ENCODE peak calls at places on chromosome 2, in eight cellular contexts. H is ovary, X is stomach, U is A549, B is transverse colon, J is suprapubic skin, L is K562, A is sigmoid colon. V is an unnamed sample.

GRCh38 chr2:238775591-238775990 is 72.3 kb upstream of the TWIST2 start:
- DNase-seq in H (no peak), X (no peak), U (no peak), B (no peak), J (peak; percentile 31), L (no peak), A (no peak), V (no peak)

GRCh38 chr2:118310878-118311442 is 222.7 kb downstream of the INSIG2 start:
- DNase-seq in H (no peak), X (no peak), U (no peak), B (no peak), J (peak; percentile 69), L (no peak), A (no peak), V (no peak)

GRCh38 chr2:69225933-69226332 is 161.1 kb downstream of the GFPT1 start:
- DNase-seq in H (no peak), X (no peak), U (no peak), B (no peak), J (no peak), L (no peak), A (no peak), V (no peak)

GRCh38 chr2:47682231-47682749 is 100.7 kb upstream of the MSH6 start:
- DNase-seq in H (no peak), X (no peak), U (no peak), B (no peak), J (no peak), L (no peak), A (no peak), V (no peak)

GRCh38 chr2:8966123-8966908 is 37.2 kb downstream of the MBOAT2 start:
- DNase-seq in H (no peak), X (no peak), U (no peak), B (no peak), J (no peak), L (peak; percentile 17), A (no peak), V (no peak)

GRCh38 chr2:206211657-206212255 is 52.1 kb downstream of the EEF1B2 start:
- DNase-seq in H (no peak), X (no peak), U (peak; percentile 30), B (no peak), J (no peak), L (no peak), A (no peak), V (no peak)

GRCh38 chr2:64036343-64036742 is 17.1 kb upstream of the VPS54 start:
- DNase-seq in H (no peak), X (no peak), U (no peak), B (no peak), J (no peak), L (no peak), A (no peak), V (no peak)

GRCh38 chr2:204325468-204325867 is 219.8 kb upstream of the PARD3B start:
- DNase-seq in H (no peak), X (peak; percentile 64), U (peak; percentile 82), B (peak; percentile 62), J (no peak), L (peak; percentile 55), A (peak; percentile 87), V (no peak)

GRCh38 chr2:169716229-169716886 is 17.3 kb upstream of the KLHL23 start:
- DNase-seq in H (peak; percentile 51), X (peak; percentile 30), U (no peak), B (peak; percentile 52), J (no peak), L (peak; percentile 48), A (no peak), V (no peak)

GRCh38 chr2:233446616-233447305 is 92.5 kb downstream of the DGKD start:
- DNase-seq in H (peak; percentile 41), X (no peak), U (no peak), B (peak; percentile 5), J (peak; percentile 44), L (no peak), A (no peak), V (peak; percentile 69)

GRCh38 chr2:226985227-226985946 is 149.5 kb downstream of the RHBDD1 start:
- DNase-seq in H (no peak), X (no peak), U (peak; percentile 66), B (peak; percentile 15), J (no peak), L (peak; percentile 17), A (no peak), V (no peak)

GRCh38 chr2:15163316-15163715 is 397.8 kb downstream of the NBAS start:
- DNase-seq in H (no peak), X (no peak), U (no peak), B (no peak), J (no peak), L (no peak), A (no peak), V (no peak)

GRCh38 chr2:46364797-46365457 is 67.7 kb downstream of the EPAS1 start:
- DNase-seq in H (no peak), X (peak; percentile 43), U (peak; percentile 71), B (peak; percentile 37), J (no peak), L (peak; percentile 75), A (no peak), V (no peak)

GRCh38 chr2:9343524-9343923 is 79.8 kb downstream of the ITGB1BP1 start:
- DNase-seq in H (no peak), X (no peak), U (no peak), B (no peak), J (no peak), L (no peak), A (no peak), V (no peak)

GRCh38 chr2:28613616-28614501 is 118.0 kb downstream of the PLB1 start:
- DNase-seq in H (peak; percentile 20), X (no peak), U (no peak), B (no peak), J (no peak), L (no peak), A (no peak), V (no peak)

GRCh38 chr2:213119061-213119809 is 32.2 kb downstream of the IKZF2 start:
- DNase-seq in H (no peak), X (no peak), U (no peak), B (no peak), J (no peak), L (no peak), A (no peak), V (no peak)

GRCh38 chr2:65396348-65397026 is 35.9 kb downstream of the SPRED2 start:
- DNase-seq in H (no peak), X (peak; percentile 56), U (peak; percentile 52), B (peak; percentile 41), J (no peak), L (no peak), A (no peak), V (peak; percentile 53)

GRCh38 chr2:65397122-65397521 is 35.3 kb downstream of the SPRED2 start:
- DNase-seq in H (no peak), X (no peak), U (no peak), B (no peak), J (no peak), L (no peak), A (no peak), V (no peak)

GRCh38 chr2:65392609-65393008 is 39.8 kb downstream of the SPRED2 start:
- DNase-seq in H (no peak), X (no peak), U (no peak), B (no peak), J (no peak), L (no peak), A (no peak), V (no peak)

GRCh38 chr2:65395621-65396347 is 36.6 kb downstream of the SPRED2 start:
- DNase-seq in H (no peak), X (no peak), U (no peak), B (no peak), J (no peak), L (no peak), A (no peak), V (no peak)

GRCh38 chr2:65393743-65394422 is 38.5 kb downstream of the SPRED2 start:
- DNase-seq in H (no peak), X (no peak), U (no peak), B (no peak), J (no peak), L (no peak), A (no peak), V (no peak)
- H3K4me3 ChIP-seq in H (no peak overlapping the region), X (no peak overlapping the region), U (no peak overlapping the region), B (no peak overlapping the region), J (no peak overlapping the region), L (no peak overlapping the region), A (no peak overlapping the region), V (no peak overlapping the region)

GRCh38 chr2:73998451-73998850 is 13.7 kb downstream of the TET3 start:
- DNase-seq in H (no peak), X (no peak), U (no peak), B (no peak), J (peak; percentile 26), L (no peak), A (no peak), V (no peak)

GRCh38 chr2:73998933-73999332 is 14.2 kb downstream of the TET3 start:
- DNase-seq in H (no peak), X (no peak), U (no peak), B (no peak), J (no peak), L (no peak), A (no peak), V (no peak)

GRCh38 chr2:74001121-74001520 is 16.4 kb downstream of the TET3 start:
- DNase-seq in H (no peak), X (no peak), U (no peak), B (no peak), J (no peak), L (no peak), A (no peak), V (no peak)

GRCh38 chr2:74001781-74002514 is 17.2 kb downstream of the TET3 start:
- DNase-seq in H (no peak), X (no peak), U (no peak), B (no peak), J (no peak), L (no peak), A (peak; percentile 64), V (no peak)

GRCh38 chr2:73999881-74000597 is 15.3 kb downstream of the TET3 start:
- DNase-seq in H (peak; percentile 71), X (no peak), U (no peak), B (peak; percentile 44), J (peak; percentile 57), L (no peak), A (no peak), V (no peak)
- TF ChIP-seq EP300 in H (no peak), X (no peak), U (no peak), B (no peak), J (no peak), L (no peak), A (no peak), V (no peak)

GRCh38 chr2:605674-606608 is 71.3 kb downstream of the TMEM18 start:
- DNase-seq in H (no peak), X (no peak), U (no peak), B (no peak), J (no peak), L (no peak), A (no peak), V (peak; percentile 7)
- H3K9me3 ChIP-seq in H (no peaks in the 10 kb centered on the region), X (no peaks in the 10 kb centered on the region), U (peaks cover 14% of the 10 kb centered on the region), B (no peaks in the 10 kb centered on the region), J (no peaks in the 10 kb centered on the region), L (no peaks in the 10 kb centered on the region), A (no peaks in the 10 kb centered on the region), V (no peaks in the 10 kb centered on the region)

GRCh38 chr2:42101641-42102605 is 54.1 kb downstream of the PKDCC start:
- DNase-seq in H (peak; percentile 81), X (peak; percentile 67), U (no peak), B (peak; percentile 78), J (no peak), L (no peak), A (peak; percentile 86), V (peak; percentile 78)
- H3K4me3 ChIP-seq in H (peak overlapping the region; percentile 44), X (peak overlapping the region; percentile 42), U (no peak overlapping the region), B (peak overlapping the region; percentile 52), J (peak overlapping the region; percentile 56), L (no peak overlapping the region), A (peak overlapping the region; percentile 49), V (peak overlapping the region; percentile 43)